ENCODE peak calls at places on chromosomes 6 and 20, in nine cellular contexts. Q, W, B, T, G, C, H, N and X are unnamed samples.

GRCh38 chr20:57374343-57374930 is 16.8 kb upstream of the RBM38 start:
- DNase-seq in Q (no peak), W (no peak), B (no peak), T (no peak), G (no peak), C (no peak), H (no peak), N (no peak), X (no peak)

GRCh38 chr20:33933469-33933909 is 60.2 kb upstream of the RALY start:
- DNase-seq in Q (peak; percentile 46), W (peak; percentile 41), B (peak; percentile 46), T (peak; percentile 71), G (peak; percentile 90), C (peak; percentile 74), H (peak; percentile 74), N (peak; percentile 27), X (no peak)

GRCh38 chr6:47769951-47770350 is 11.9 kb upstream of the OPN5 start:
- DNase-seq in Q (no peak), W (no peak), B (no peak), T (no peak), G (no peak), C (no peak), H (no peak), N (no peak), X (no peak)

GRCh38 chr6:133916650-133917151 is 27.8 kb downstream of the TCF21 start:
- DNase-seq in Q (peak; percentile 89), W (peak; percentile 76), B (peak; percentile 63), T (peak; percentile 99), G (peak; percentile 99), C (peak; percentile 89), H (peak; percentile 91), N (peak; percentile 93), X (peak; percentile 89)

GRCh38 chr20:56511926-56512325 is 12.6 kb upstream of the FAM209A start:
- DNase-seq in Q (no peak), W (no peak), B (no peak), T (no peak), G (no peak), C (no peak), H (no peak), N (no peak), X (no peak)

GRCh38 chr6:43515808-43516207 is 918 bp downstream of the YIPF3 start:
- DNase-seq in Q (no peak), W (no peak), B (no peak), T (no peak), G (no peak), C (no peak), H (no peak), N (no peak), X (no peak)

GRCh38 chr20:48718914-48719578 is 108.8 kb downstream of the PREX1 start:
- DNase-seq in Q (no peak), W (peak; percentile 51), B (peak; percentile 30), T (no peak), G (no peak), C (peak; percentile 88), H (no peak), N (no peak), X (no peak)

GRCh38 chr20:34753706-34754461 is 49.7 kb downstream of the TP53INP2 start:
- DNase-seq in Q (no peak), W (no peak), B (no peak), T (no peak), G (no peak), C (no peak), H (no peak), N (no peak), X (peak; percentile 13)

GRCh38 chr6:5979650-5980427 is 26.9 kb downstream of the NRN1 start:
- DNase-seq in Q (no peak), W (no peak), B (no peak), T (no peak), G (peak; percentile 4), C (no peak), H (peak; percentile 89), N (no peak), X (no peak)

GRCh38 chr6:111740506-111740905 is 132.7 kb downstream of the FYN start:
- DNase-seq in Q (no peak), W (no peak), B (no peak), T (no peak), G (no peak), C (no peak), H (no peak), N (no peak), X (no peak)

GRCh38 chr6:116289876-116290275 is 10.1 kb upstream of the TSPYL1 start:
- DNase-seq in Q (no peak), W (no peak), B (no peak), T (no peak), G (no peak), C (no peak), H (no peak), N (no peak), X (no peak)

GRCh38 chr20:25286917-25287316 is 39.0 kb downstream of the PYGB start:
- DNase-seq in Q (peak; percentile 9), W (no peak), B (no peak), T (peak; percentile 3), G (no peak), C (peak; percentile 62), H (no peak), N (peak; percentile 8), X (no peak)

GRCh38 chr6:167504412-167504961 is 179.6 kb downstream of the TTLL2 start:
- DNase-seq in Q (no peak), W (no peak), B (no peak), T (no peak), G (no peak), C (no peak), H (no peak), N (no peak), X (no peak)

GRCh38 chr20:42338274-42339172 is 720.3 kb upstream of the CHD6 start:
- DNase-seq in Q (peak; percentile 45), W (no peak), B (no peak), T (no peak), G (no peak), C (no peak), H (no peak), N (peak; percentile 20), X (no peak)

GRCh38 chr6:108651781-108652227 is 91.1 kb downstream of the FOXO3 start:
- DNase-seq in Q (peak; percentile 36), W (no peak), B (no peak), T (no peak), G (no peak), C (no peak), H (peak; percentile 91), N (peak; percentile 74), X (peak; percentile 67)

DNA sequence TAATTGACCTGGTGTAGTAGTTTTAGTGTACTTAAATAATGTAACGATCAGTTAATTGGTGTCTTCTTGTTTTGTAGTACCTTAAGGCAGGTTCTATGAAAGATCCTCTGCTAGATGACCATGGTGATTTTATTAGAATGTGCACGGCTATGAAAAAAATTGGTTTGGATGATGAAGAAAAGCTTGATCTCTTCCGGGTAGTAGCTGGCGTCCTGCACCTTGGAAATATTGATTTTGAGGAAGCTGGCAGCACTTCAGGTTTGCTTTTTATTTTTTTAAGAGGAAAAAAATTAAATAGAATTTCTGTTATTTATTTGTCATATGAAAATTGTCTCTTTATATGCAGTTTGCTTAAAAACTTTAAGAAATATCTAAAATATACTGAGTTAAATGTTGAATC is 99.2 kb downstream of the MYO6 start:
- DNase-seq in Q (no peak), W (no peak), B (no peak), T (no peak), G (no peak), C (no peak), H (no peak), N (no peak), X (no peak)
- TF ChIP-seq CTCF in Q (no peak), W (no peak), B (no peak), T (no peak), G (no peak), C (no peak), H (no peak), N (no peak), X (no peak)

GRCh38 chr20:3470627-3471396 is at the start of gene ATRN:
- DNase-seq in Q (peak; percentile 95), W (peak; percentile 90), B (peak; percentile 83), T (peak; percentile 82), G (peak; percentile 94), C (peak; percentile 97), H (peak; percentile 86), N (peak; percentile 88), X (peak; percentile 72)
- TF ChIP-seq CTCF in Q (no peak), W (no peak), B (no peak), T (no peak), G (peak; percentile 9), C (no peak), H (no peak), N (no peak), X (no peak)

GRCh38 chr6:38567436-38567835 is 72.3 kb downstream of the BTBD9 start:
- DNase-seq in Q (peak; percentile 82), W (peak; percentile 9), B (no peak), T (no peak), G (no peak), C (no peak), H (peak; percentile 92), N (peak; percentile 80), X (peak; percentile 72)

GRCh38 chr6:38572186-38572813 is 67.4 kb downstream of the BTBD9 start:
- DNase-seq in Q (no peak), W (no peak), B (no peak), T (no peak), G (no peak), C (no peak), H (no peak), N (no peak), X (no peak)

GRCh38 chr6:38573800-38574395 is 65.8 kb downstream of the BTBD9 start:
- DNase-seq in Q (no peak), W (no peak), B (no peak), T (no peak), G (no peak), C (no peak), H (no peak), N (no peak), X (no peak)

GRCh38 chr6:38571721-38572120 is 68.0 kb downstream of the BTBD9 start:
- DNase-seq in Q (no peak), W (no peak), B (no peak), T (no peak), G (no peak), C (no peak), H (no peak), N (no peak), X (no peak)

GRCh38 chr6:38570750-38571149 is 69.0 kb downstream of the BTBD9 start:
- DNase-seq in Q (no peak), W (no peak), B (no peak), T (no peak), G (no peak), C (no peak), H (peak; percentile 35), N (no peak), X (no peak)
- TF ChIP-seq CTCF in Q (peak; percentile 47), W (peak; percentile 41), B (peak; percentile 35), T (no peak), G (peak; percentile 69), C (no peak), H (peak; percentile 38), N (peak; percentile 18), X (peak; percentile 55)

GRCh38 chr6:897561-898207 is 204.7 kb upstream of the EXOC2 start:
- DNase-seq in Q (no peak), W (no peak), B (no peak), T (no peak), G (no peak), C (no peak), H (no peak), N (no peak), X (no peak)

GRCh38 chr6:890201-890600 is 197.3 kb upstream of the EXOC2 start:
- DNase-seq in Q (no peak), W (no peak), B (no peak), T (no peak), G (no peak), C (no peak), H (no peak), N (no peak), X (no peak)

GRCh38 chr6:890995-891394 is 198.1 kb upstream of the EXOC2 start:
- DNase-seq in Q (no peak), W (no peak), B (no peak), T (no peak), G (no peak), C (no peak), H (no peak), N (no peak), X (no peak)

GRCh38 chr6:894274-894673 is 201.3 kb upstream of the EXOC2 start:
- DNase-seq in Q (no peak), W (no peak), B (no peak), T (peak; percentile 54), G (peak; percentile 70), C (no peak), H (no peak), N (no peak), X (no peak)
- TF ChIP-seq CTCF in Q (peak; percentile 18), W (no peak), B (no peak), T (peak; percentile 40), G (peak; percentile 79), C (no peak), H (no peak), N (no peak), X (peak; percentile 15)